ENCODE peak calls at places on chromosomes 11 and 22, in five cellular contexts. X is PC-9, E is GM23248, K is HCT116, P is PC-3. J is an unnamed sample.

GRCh38 chr11:726278-726915 is 20.4 kb downstream of the EPS8L2 start:
- DNase-seq in X (peak; percentile 85), E (peak; percentile 73), K (no peak), P (no peak), J (peak; percentile 62)

GRCh38 chr11:113331988-113332387 is 17.6 kb downstream of the TTC12 start:
- DNase-seq in X (no peak), E (no peak), K (no peak), P (no peak), J (no peak)

GRCh38 chr22:45096256-45096907 is 67.3 kb upstream of the NUP50 start:
- DNase-seq in X (peak; percentile 53), E (peak; percentile 75), K (peak; percentile 47), P (peak; percentile 72), J (peak; percentile 61)

GRCh38 chr11:8811571-8811970 is 99.4 kb upstream of the AKIP1 start:
- DNase-seq in X (no peak), E (peak; percentile 48), K (no peak), P (no peak), J (no peak)

GRCh38 chr11:76652989-76653673 is 17.4 kb downstream of the LRRC32 start:
- DNase-seq in X (no peak), E (no peak), K (no peak), P (no peak), J (no peak)

GRCh38 chr11:68396526-68396925 is 64.0 kb upstream of the PPP6R3 start:
- DNase-seq in X (no peak), E (no peak), K (no peak), P (no peak), J (no peak)

GRCh38 chr11:82683029-82683428 is 50.6 kb downstream of the FAM181B start:
- DNase-seq in X (no peak), E (no peak), K (no peak), P (no peak), J (no peak)

GRCh38 chr11:93005239-93005638 is 35.8 kb downstream of the MTNR1B start:
- DNase-seq in X (no peak), E (peak; percentile 9), K (no peak), P (peak; percentile 48), J (no peak)

GRCh38 chr11:79414644-79415317 is 26.0 kb downstream of the TENM4 start:
- DNase-seq in X (no peak), E (peak; percentile 75), K (no peak), P (peak; percentile 61), J (no peak)

GRCh38 chr11:6755303-6755952 is 16.3 kb downstream of the OR2AG2 start:
- DNase-seq in X (no peak), E (peak; percentile 52), K (peak; percentile 24), P (peak; percentile 60), J (peak; percentile 47)

GRCh38 chr11:6402561-6402981 is 12.3 kb downstream of the SMPD1 start:
- DNase-seq in X (no peak), E (no peak), K (no peak), P (no peak), J (peak; percentile 95)

GRCh38 chr11:23653071-23653675 is 792.9 kb upstream of the CCDC179 start:
- DNase-seq in X (no peak), E (no peak), K (no peak), P (no peak), J (no peak)

GRCh38 chr11:291281-292210 is 2.6 kb downstream of the PGGHG start:
- DNase-seq in X (no peak), E (no peak), K (no peak), P (no peak), J (no peak)

GRCh38 chr11:16925495-16926065 is 88.6 kb downstream of the PLEKHA7 start:
- DNase-seq in X (peak; percentile 79), E (peak; percentile 62), K (peak; percentile 29), P (peak; percentile 75), J (no peak)

GRCh38 chr11:93198221-93198650 is 445 bp upstream of the SLC36A4 start:
- DNase-seq in X (peak; percentile 51), E (peak; percentile 54), K (no peak), P (peak; percentile 55), J (no peak)

GRCh38 chr11:132898676-132899075 is 633.6 kb downstream of the OPCML start:
- DNase-seq in X (no peak), E (no peak), K (no peak), P (no peak), J (no peak)
- H3K9me2 ChIP-seq in X (no peaks in the 10 kb centered on the region), E (no peaks in the 10 kb centered on the region), K (no peaks in the 10 kb centered on the region), P (no peaks in the 10 kb centered on the region), J (no peaks in the 10 kb centered on the region)

GRCh38 chr11:111518668-111519067 is 4.1 kb downstream of the HOATZ start:
- DNase-seq in X (no peak), E (no peak), K (no peak), P (no peak), J (no peak)
- H2AFZ ChIP-seq in X (no peak overlapping the region), E (no peak overlapping the region), K (no peak overlapping the region), P (no peak overlapping the region), J (no peak overlapping the region)

GRCh38 chr22:40204331-40205116 is 26.8 kb downstream of the TNRC6B start:
- DNase-seq in X (no peak), E (peak; percentile 90), K (no peak), P (no peak), J (no peak)

GRCh38 chr22:40200795-40201194 is 23.1 kb downstream of the TNRC6B start:
- DNase-seq in X (no peak), E (no peak), K (no peak), P (no peak), J (no peak)

GRCh38 chr22:40206561-40206960 is 28.8 kb downstream of the TNRC6B start:
- DNase-seq in X (no peak), E (no peak), K (no peak), P (no peak), J (no peak)

GRCh38 chr22:40202225-40202944 is 24.7 kb downstream of the TNRC6B start:
- DNase-seq in X (no peak), E (no peak), K (no peak), P (no peak), J (no peak)

GRCh38 chr22:40203568-40203967 is 25.8 kb downstream of the TNRC6B start:
- DNase-seq in X (no peak), E (peak; percentile 52), K (no peak), P (no peak), J (peak; percentile 63)
- H4K20me1 ChIP-seq in X (peaks cover 41% of the 10 kb centered on the region), E (peaks cover 14% of the 10 kb centered on the region), K (no peaks in the 10 kb centered on the region), P (no peaks in the 10 kb centered on the region), J (peaks cover 43% of the 10 kb centered on the region)

DNA sequence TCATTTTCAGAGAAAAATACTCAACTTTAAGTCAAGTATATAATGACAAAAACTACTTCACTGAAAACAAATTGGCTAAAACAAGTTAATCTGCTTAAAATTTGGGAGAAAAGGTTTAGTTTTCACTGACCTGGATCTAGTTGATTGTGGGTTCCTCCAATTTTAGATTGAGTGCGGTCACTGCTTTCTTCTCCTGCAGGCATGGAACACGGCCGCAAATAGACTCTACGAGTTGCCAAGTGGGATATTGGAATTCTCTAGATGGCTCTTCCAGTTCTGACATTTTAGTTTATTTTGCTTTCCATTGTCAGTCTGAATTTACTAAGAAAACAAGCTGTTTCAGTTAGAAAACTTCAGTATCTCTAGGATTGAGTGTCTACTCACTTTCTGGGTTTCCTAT is 12.3 kb downstream of the OR4C5 start:
- DNase-seq in X (no peak), E (no peak), K (no peak), P (no peak), J (no peak)
- H3K9me2 ChIP-seq in X (no peaks in the 10 kb centered on the region), E (no peaks in the 10 kb centered on the region), K (no peaks in the 10 kb centered on the region), P (no peaks in the 10 kb centered on the region), J (no peaks in the 10 kb centered on the region)

GRCh38 chr11:64534950-64535349 is 56.1 kb upstream of the SLC22A12 start:
- DNase-seq in X (no peak), E (no peak), K (no peak), P (no peak), J (no peak)
- H2AFZ ChIP-seq in X (no peak overlapping the region), E (no peak overlapping the region), K (no peak overlapping the region), P (no peak overlapping the region), J (no peak overlapping the region)

GRCh38 chr22:36367479-36367878 is 20.3 kb downstream of the MYH9 start:
- DNase-seq in X (no peak), E (no peak), K (no peak), P (no peak), J (no peak)
- H4K20me1 ChIP-seq in X (peaks cover 91% of the 10 kb centered on the region), E (peaks cover 32% of the 10 kb centered on the region), K (peaks cover 26% of the 10 kb centered on the region), P (peaks cover 85% of the 10 kb centered on the region), J (peaks cover 21% of the 10 kb centered on the region)

J was measured in OCI-LY7.